ENCODE peak calls at places on chromosome 16, in six cellular contexts. H is SK-N-SH, W is HCT116, K is K562, S is HepG2, Z is GM12878. Y is an unnamed sample. For H3K4me1, the result is how much of the 10 kb centered on the place peaks cover.

GRCh38 chr16:70694088-70694487 is 8.2 kb upstream of the MTSS2 start:
- DNase-seq in H (no peak), W (no peak), K (no peak), S (no peak), Z (no peak), Y (peak)

GRCh38 chr16:79269211-79269863 is 331.2 kb downstream of the MAF start:
- DNase-seq in H (no peak), W (no peak), K (no peak), S (no peak), Z (peak), Y (no peak)

GRCh38 chr16:2252806-2253148 is 1.4 kb upstream of the ECI1 start:
- DNase-seq in H (no peak), W (no peak), K (no peak), S (no peak), Z (no peak), Y (no peak)

GRCh38 chr16:29864205-29864604 is 1.2 kb upstream of the CDIPT start:
- DNase-seq in H (no peak), W (no peak), K (no peak), S (no peak), Z (no peak), Y (no peak)

GRCh38 chr16:52786105-52786504 is 239.2 kb upstream of the TOX3 start:
- DNase-seq in H (no peak), W (no peak), K (no peak), S (no peak), Z (no peak), Y (no peak)

GRCh38 chr16:27703545-27703944 is 153.6 kb downstream of the KATNIP start:
- DNase-seq in H (no peak), W (no peak), K (no peak), S (no peak), Z (no peak), Y (no peak)

GRCh38 chr16:27977966-27978365 is 85.5 kb downstream of the GSG1L start:
- DNase-seq in H (no peak), W (no peak), K (no peak), S (no peak), Z (no peak), Y (no peak)

GRCh38 chr16:4341250-4341649 is 9.9 kb downstream of the PAM16 start:
- DNase-seq in H (no peak), W (no peak), K (no peak), S (no peak), Z (no peak), Y (no peak)

GRCh38 chr16:49661465-49662187 is 194.3 kb downstream of the ZNF423 start:
- DNase-seq in H (peak), W (no peak), K (no peak), S (no peak), Z (no peak), Y (no peak)

DNA sequence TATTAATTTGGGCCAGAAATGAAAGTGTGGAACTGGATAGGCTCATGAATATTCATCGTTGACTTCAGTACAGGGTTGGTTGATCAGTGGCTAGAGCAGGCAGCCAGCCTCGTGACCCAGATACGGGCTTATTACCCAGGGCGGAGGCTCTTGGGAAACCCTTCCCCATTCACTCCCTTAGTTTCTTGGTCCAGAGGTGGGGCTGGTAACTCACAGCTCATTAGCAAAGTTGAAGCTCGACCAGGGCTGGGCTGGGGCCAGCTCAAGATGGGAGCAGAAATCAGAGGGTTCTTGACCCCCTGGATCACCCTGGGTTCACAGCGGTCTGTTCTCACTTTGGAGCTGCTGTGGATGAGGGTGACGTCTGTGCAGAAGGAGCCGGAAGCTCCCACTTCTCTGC is 44.6 kb upstream of the GSE1 start:
- DNase-seq in H (no peak), W (no peak), K (peak), S (no peak), Z (no peak), Y (no peak)
- TF ChIP-seq RAD21 in H (no peak), W (no peak), K (no peak), S (no peak), Z (no peak), Y (no peak)

DNA sequence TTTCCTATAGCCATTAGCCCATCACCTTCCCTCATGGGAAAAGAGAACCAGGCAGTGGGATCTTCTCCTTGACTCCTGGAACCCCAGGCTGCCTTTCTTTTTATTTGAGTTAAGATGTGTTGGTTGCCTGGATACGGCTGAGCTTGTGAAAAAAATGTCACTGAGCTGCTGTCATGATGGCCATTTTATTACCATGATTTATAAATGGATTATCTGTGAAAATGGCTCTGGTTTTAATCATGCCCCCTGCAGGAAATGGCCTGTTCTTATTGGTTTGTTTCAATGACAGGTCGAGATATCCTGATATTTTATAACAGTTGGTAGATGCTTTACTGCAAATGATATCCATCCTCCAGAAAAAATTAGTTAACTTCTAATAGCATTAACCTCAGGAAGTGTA is 640.4 kb downstream of the CDH11 start:
- DNase-seq in H (peak), W (no peak), K (no peak), S (no peak), Z (no peak), Y (no peak)
- TF ChIP-seq REST in H (no peak), W (no peak), K (no peak), S (no peak), Z (no peak), Y (no peak)

DNA sequence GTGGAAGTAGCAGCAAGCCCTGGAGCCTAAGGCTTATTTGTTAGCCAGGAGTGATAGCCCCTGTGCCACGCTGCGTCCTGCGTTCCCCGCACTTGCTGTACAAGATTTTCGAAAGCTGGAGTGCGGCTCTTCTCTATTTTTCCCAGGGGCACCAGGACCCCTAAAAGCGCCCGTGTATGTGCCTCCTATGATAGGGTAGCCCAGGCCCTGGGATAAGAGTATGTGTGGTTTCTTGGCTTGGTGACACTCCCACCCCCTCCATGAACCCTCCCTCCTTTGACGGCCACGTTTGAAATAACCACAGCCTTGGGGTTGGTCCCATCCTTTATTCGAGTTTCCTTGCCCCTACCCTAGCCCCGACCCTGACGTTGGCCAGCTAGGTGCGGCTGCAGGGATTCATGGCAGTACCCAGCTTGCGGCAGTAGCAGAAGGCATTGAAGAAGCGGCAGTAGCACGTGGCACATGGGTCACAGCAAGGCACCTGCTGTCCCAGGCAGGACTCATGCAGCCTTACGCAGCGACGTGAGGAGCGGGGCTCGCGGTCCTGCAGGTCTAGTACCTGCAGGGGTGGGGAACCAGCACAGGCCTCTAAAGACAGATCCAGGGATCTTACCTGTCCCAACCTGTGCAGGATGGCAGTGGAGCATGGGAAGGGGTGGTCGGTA is 955 bp downstream of the AGRP start:
- DNase-seq in H (no peak), W (no peak), K (no peak), S (no peak), Z (no peak), Y (no peak)
- H3K4me1 ChIP-seq in H (under half), W (under half), K (under half), S (half or more), Z (under half), Y (under half)

DNA sequence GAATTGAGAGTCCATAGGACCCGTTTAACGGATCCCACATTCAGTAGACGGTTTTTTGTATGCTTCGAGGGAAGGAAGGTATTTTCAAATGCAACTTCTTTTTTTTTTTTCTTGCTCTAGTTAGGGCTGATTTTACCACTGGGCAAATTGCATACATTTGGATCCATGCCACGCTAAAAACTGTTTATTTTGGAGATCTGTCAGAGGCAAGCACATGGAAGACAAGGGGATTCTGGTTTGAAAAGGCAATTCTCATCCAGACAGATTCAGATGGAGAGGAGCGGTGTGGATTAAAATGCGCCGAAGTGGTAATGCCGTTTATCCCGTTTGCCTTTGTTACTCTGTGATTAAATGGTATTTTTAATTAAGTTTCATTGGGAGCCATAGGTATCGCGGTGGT is 170.5 kb downstream of the IRX3 start:
- DNase-seq in H (peak), W (no peak), K (no peak), S (no peak), Z (no peak), Y (no peak)
- TF ChIP-seq RAD21 in H (no peak), W (no peak), K (no peak), S (no peak), Z (no peak), Y (no peak)